ENCODE peak calls at places on chromosomes 2 and 18, in ten cellular contexts. One of them, this sample, is unnamed.
A peak's percentile ranks its signal among the peaks of the same experiment; 100 is the strongest.

GRCh38 chr2:233418761-233419625 is 64.7 kb downstream of the DGKD start:
- DNase-seq in endothelial cell: no peak
- DNase-seq in A549: peak; percentile 81
- DNase-seq in CD4-positive, alpha-beta T cell: peak; percentile 61
- DNase-seq in hippocampal formation: no peak
- DNase-seq in activated naive CD8-positive, alpha-beta T cell treated with anti-CD3 and anti-CD28 coated beads, Interleukin-2, amount 50 U/mL, for 24 hours: peak; percentile 64
- DNase-seq in WTC11: no peak
- DNase-seq in OCI-LY7: peak; percentile 85
- DNase-seq in activated CD4-positive, alpha-beta T cell treated with anti-CD3 and anti-CD28 coated beads, Interleukin-2, amount 50 U/mL, for 4 hours: peak; percentile 25
- DNase-seq in astrocyte of the spinal cord: peak; percentile 42
- DNase-seq in this sample: no peak

GRCh38 chr2:178008636-178009289 is 63.8 kb downstream of the PDE11A start:
- DNase-seq in endothelial cell: no peak
- DNase-seq in A549: peak; percentile 60
- DNase-seq in CD4-positive, alpha-beta T cell: no peak
- DNase-seq in hippocampal formation: peak; percentile 1
- DNase-seq in activated naive CD8-positive, alpha-beta T cell treated with anti-CD3 and anti-CD28 coated beads, Interleukin-2, amount 50 U/mL, for 24 hours: no peak
- DNase-seq in WTC11: no peak
- DNase-seq in OCI-LY7: no peak
- DNase-seq in activated CD4-positive, alpha-beta T cell treated with anti-CD3 and anti-CD28 coated beads, Interleukin-2, amount 50 U/mL, for 4 hours: no peak
- DNase-seq in astrocyte of the spinal cord: peak; percentile 84
- DNase-seq in this sample: peak; percentile 90

GRCh38 chr2:42957109-42958035 is 165.0 kb upstream of the HAAO start:
- DNase-seq in endothelial cell: no peak
- DNase-seq in A549: no peak
- DNase-seq in CD4-positive, alpha-beta T cell: no peak
- DNase-seq in hippocampal formation: no peak
- DNase-seq in activated naive CD8-positive, alpha-beta T cell treated with anti-CD3 and anti-CD28 coated beads, Interleukin-2, amount 50 U/mL, for 24 hours: no peak
- DNase-seq in WTC11: no peak
- DNase-seq in OCI-LY7: no peak
- DNase-seq in activated CD4-positive, alpha-beta T cell treated with anti-CD3 and anti-CD28 coated beads, Interleukin-2, amount 50 U/mL, for 4 hours: no peak
- DNase-seq in astrocyte of the spinal cord: no peak
- DNase-seq in this sample: no peak

GRCh38 chr2:88199912-88200682 is 30.0 kb downstream of the THNSL2 start:
- DNase-seq in endothelial cell: peak; percentile 61
- DNase-seq in A549: no peak
- DNase-seq in CD4-positive, alpha-beta T cell: peak; percentile 48
- DNase-seq in hippocampal formation: no peak
- DNase-seq in activated naive CD8-positive, alpha-beta T cell treated with anti-CD3 and anti-CD28 coated beads, Interleukin-2, amount 50 U/mL, for 24 hours: peak; percentile 52
- DNase-seq in WTC11: peak; percentile 67
- DNase-seq in OCI-LY7: no peak
- DNase-seq in activated CD4-positive, alpha-beta T cell treated with anti-CD3 and anti-CD28 coated beads, Interleukin-2, amount 50 U/mL, for 4 hours: peak; percentile 11
- DNase-seq in astrocyte of the spinal cord: no peak
- DNase-seq in this sample: no peak

GRCh38 chr2:200649724-200650123 is 63.9 kb downstream of the AOX1 start:
- DNase-seq in endothelial cell: no peak
- DNase-seq in A549: no peak
- DNase-seq in CD4-positive, alpha-beta T cell: no peak
- DNase-seq in hippocampal formation: no peak
- DNase-seq in activated naive CD8-positive, alpha-beta T cell treated with anti-CD3 and anti-CD28 coated beads, Interleukin-2, amount 50 U/mL, for 24 hours: no peak
- DNase-seq in WTC11: no peak
- DNase-seq in OCI-LY7: no peak
- DNase-seq in activated CD4-positive, alpha-beta T cell treated with anti-CD3 and anti-CD28 coated beads, Interleukin-2, amount 50 U/mL, for 4 hours: no peak
- DNase-seq in astrocyte of the spinal cord: no peak
- DNase-seq in this sample: no peak

GRCh38 chr18:59573962-59574361 is 123.3 kb downstream of the CCBE1 start:
- DNase-seq in endothelial cell: no peak
- DNase-seq in A549: no peak
- DNase-seq in CD4-positive, alpha-beta T cell: no peak
- DNase-seq in hippocampal formation: no peak
- DNase-seq in activated naive CD8-positive, alpha-beta T cell treated with anti-CD3 and anti-CD28 coated beads, Interleukin-2, amount 50 U/mL, for 24 hours: no peak
- DNase-seq in WTC11: no peak
- DNase-seq in OCI-LY7: no peak
- DNase-seq in activated CD4-positive, alpha-beta T cell treated with anti-CD3 and anti-CD28 coated beads, Interleukin-2, amount 50 U/mL, for 4 hours: no peak
- DNase-seq in astrocyte of the spinal cord: no peak
- DNase-seq in this sample: no peak

GRCh38 chr2:39510087-39510486 is 73.0 kb upstream of the MAP4K3 start:
- DNase-seq in endothelial cell: no peak
- DNase-seq in A549: no peak
- DNase-seq in CD4-positive, alpha-beta T cell: no peak
- DNase-seq in hippocampal formation: no peak
- DNase-seq in activated naive CD8-positive, alpha-beta T cell treated with anti-CD3 and anti-CD28 coated beads, Interleukin-2, amount 50 U/mL, for 24 hours: no peak
- DNase-seq in WTC11: no peak
- DNase-seq in OCI-LY7: no peak
- DNase-seq in activated CD4-positive, alpha-beta T cell treated with anti-CD3 and anti-CD28 coated beads, Interleukin-2, amount 50 U/mL, for 4 hours: no peak
- DNase-seq in astrocyte of the spinal cord: no peak
- DNase-seq in this sample: no peak

GRCh38 chr2:47274054-47274779 is 119.1 kb upstream of the STPG4 start:
- DNase-seq in endothelial cell: no peak
- DNase-seq in A549: peak; percentile 29
- DNase-seq in CD4-positive, alpha-beta T cell: no peak
- DNase-seq in hippocampal formation: no peak
- DNase-seq in activated naive CD8-positive, alpha-beta T cell treated with anti-CD3 and anti-CD28 coated beads, Interleukin-2, amount 50 U/mL, for 24 hours: no peak
- DNase-seq in WTC11: no peak
- DNase-seq in OCI-LY7: no peak
- DNase-seq in activated CD4-positive, alpha-beta T cell treated with anti-CD3 and anti-CD28 coated beads, Interleukin-2, amount 50 U/mL, for 4 hours: no peak
- DNase-seq in astrocyte of the spinal cord: peak; percentile 72
- DNase-seq in this sample: no peak

GRCh38 chr2:186599186-186599778 is 9.4 kb downstream of the ITGAV start:
- DNase-seq in endothelial cell: no peak
- DNase-seq in A549: peak; percentile 24
- DNase-seq in CD4-positive, alpha-beta T cell: no peak
- DNase-seq in hippocampal formation: no peak
- DNase-seq in activated naive CD8-positive, alpha-beta T cell treated with anti-CD3 and anti-CD28 coated beads, Interleukin-2, amount 50 U/mL, for 24 hours: no peak
- DNase-seq in WTC11: no peak
- DNase-seq in OCI-LY7: no peak
- DNase-seq in activated CD4-positive, alpha-beta T cell treated with anti-CD3 and anti-CD28 coated beads, Interleukin-2, amount 50 U/mL, for 4 hours: no peak
- DNase-seq in astrocyte of the spinal cord: no peak
- DNase-seq in this sample: no peak

GRCh38 chr2:199011908-199012307 is 445.8 kb downstream of the SATB2 start:
- DNase-seq in endothelial cell: no peak
- DNase-seq in A549: no peak
- DNase-seq in CD4-positive, alpha-beta T cell: no peak
- DNase-seq in hippocampal formation: no peak
- DNase-seq in activated naive CD8-positive, alpha-beta T cell treated with anti-CD3 and anti-CD28 coated beads, Interleukin-2, amount 50 U/mL, for 24 hours: no peak
- DNase-seq in WTC11: no peak
- DNase-seq in OCI-LY7: no peak
- DNase-seq in activated CD4-positive, alpha-beta T cell treated with anti-CD3 and anti-CD28 coated beads, Interleukin-2, amount 50 U/mL, for 4 hours: no peak
- DNase-seq in astrocyte of the spinal cord: no peak
- DNase-seq in this sample: no peak

GRCh38 chr2:119259296-119259860 is 35.7 kb downstream of the STEAP3 start:
- DNase-seq in endothelial cell: no peak
- DNase-seq in A549: no peak
- DNase-seq in CD4-positive, alpha-beta T cell: no peak
- DNase-seq in hippocampal formation: peak; percentile 43
- DNase-seq in activated naive CD8-positive, alpha-beta T cell treated with anti-CD3 and anti-CD28 coated beads, Interleukin-2, amount 50 U/mL, for 24 hours: no peak
- DNase-seq in WTC11: no peak
- DNase-seq in OCI-LY7: no peak
- DNase-seq in activated CD4-positive, alpha-beta T cell treated with anti-CD3 and anti-CD28 coated beads, Interleukin-2, amount 50 U/mL, for 4 hours: no peak
- DNase-seq in astrocyte of the spinal cord: no peak
- DNase-seq in this sample: no peak

GRCh38 chr18:23399067-23399466 is 54.0 kb upstream of the RIOK3 start:
- DNase-seq in endothelial cell: no peak
- DNase-seq in A549: no peak
- DNase-seq in CD4-positive, alpha-beta T cell: no peak
- DNase-seq in hippocampal formation: no peak
- DNase-seq in activated naive CD8-positive, alpha-beta T cell treated with anti-CD3 and anti-CD28 coated beads, Interleukin-2, amount 50 U/mL, for 24 hours: no peak
- DNase-seq in WTC11: no peak
- DNase-seq in OCI-LY7: no peak
- DNase-seq in activated CD4-positive, alpha-beta T cell treated with anti-CD3 and anti-CD28 coated beads, Interleukin-2, amount 50 U/mL, for 4 hours: no peak
- DNase-seq in astrocyte of the spinal cord: no peak
- DNase-seq in this sample: no peak

GRCh38 chr18:46711444-46711863 is 45.4 kb downstream of the ST8SIA5 start:
- DNase-seq in endothelial cell: no peak
- DNase-seq in A549: no peak
- DNase-seq in CD4-positive, alpha-beta T cell: no peak
- DNase-seq in hippocampal formation: no peak
- DNase-seq in activated naive CD8-positive, alpha-beta T cell treated with anti-CD3 and anti-CD28 coated beads, Interleukin-2, amount 50 U/mL, for 24 hours: no peak
- DNase-seq in WTC11: no peak
- DNase-seq in OCI-LY7: peak; percentile 85
- DNase-seq in activated CD4-positive, alpha-beta T cell treated with anti-CD3 and anti-CD28 coated beads, Interleukin-2, amount 50 U/mL, for 4 hours: no peak
- DNase-seq in astrocyte of the spinal cord: no peak
- DNase-seq in this sample: no peak

GRCh38 chr2:152627010-152627957 is 90.0 kb downstream of the PRPF40A start:
- DNase-seq in endothelial cell: no peak
- DNase-seq in A549: peak; percentile 42
- DNase-seq in CD4-positive, alpha-beta T cell: no peak
- DNase-seq in hippocampal formation: no peak
- DNase-seq in activated naive CD8-positive, alpha-beta T cell treated with anti-CD3 and anti-CD28 coated beads, Interleukin-2, amount 50 U/mL, for 24 hours: no peak
- DNase-seq in WTC11: no peak
- DNase-seq in OCI-LY7: no peak
- DNase-seq in activated CD4-positive, alpha-beta T cell treated with anti-CD3 and anti-CD28 coated beads, Interleukin-2, amount 50 U/mL, for 4 hours: no peak
- DNase-seq in astrocyte of the spinal cord: peak; percentile 55
- DNase-seq in this sample: peak; percentile 52

GRCh38 chr2:227822416-227823003 is 8.9 kb downstream of the CCL20 start:
- DNase-seq in endothelial cell: no peak
- DNase-seq in A549: no peak
- DNase-seq in CD4-positive, alpha-beta T cell: no peak
- DNase-seq in hippocampal formation: no peak
- DNase-seq in activated naive CD8-positive, alpha-beta T cell treated with anti-CD3 and anti-CD28 coated beads, Interleukin-2, amount 50 U/mL, for 24 hours: no peak
- DNase-seq in WTC11: no peak
- DNase-seq in OCI-LY7: no peak
- DNase-seq in activated CD4-positive, alpha-beta T cell treated with anti-CD3 and anti-CD28 coated beads, Interleukin-2, amount 50 U/mL, for 4 hours: no peak
- DNase-seq in astrocyte of the spinal cord: peak; percentile 74
- DNase-seq in this sample: no peak

GRCh38 chr2:24048662-24049484 is 668 bp upstream of the FKBP1B start:
- DNase-seq in endothelial cell: no peak
- DNase-seq in A549: no peak
- DNase-seq in CD4-positive, alpha-beta T cell: no peak
- DNase-seq in hippocampal formation: no peak
- DNase-seq in activated naive CD8-positive, alpha-beta T cell treated with anti-CD3 and anti-CD28 coated beads, Interleukin-2, amount 50 U/mL, for 24 hours: peak; percentile 7
- DNase-seq in WTC11: no peak
- DNase-seq in OCI-LY7: peak; percentile 54
- DNase-seq in activated CD4-positive, alpha-beta T cell treated with anti-CD3 and anti-CD28 coated beads, Interleukin-2, amount 50 U/mL, for 4 hours: no peak
- DNase-seq in astrocyte of the spinal cord: no peak
- DNase-seq in this sample: peak; percentile 40

GRCh38 chr2:239726091-239726591 is 299.0 kb downstream of the NDUFA10 start:
- DNase-seq in endothelial cell: no peak
- DNase-seq in A549: no peak
- DNase-seq in CD4-positive, alpha-beta T cell: peak; percentile 31
- DNase-seq in hippocampal formation: no peak
- DNase-seq in activated naive CD8-positive, alpha-beta T cell treated with anti-CD3 and anti-CD28 coated beads, Interleukin-2, amount 50 U/mL, for 24 hours: no peak
- DNase-seq in WTC11: no peak
- DNase-seq in OCI-LY7: no peak
- DNase-seq in activated CD4-positive, alpha-beta T cell treated with anti-CD3 and anti-CD28 coated beads, Interleukin-2, amount 50 U/mL, for 4 hours: no peak
- DNase-seq in astrocyte of the spinal cord: no peak
- DNase-seq in this sample: no peak

GRCh38 chr2:8144785-8145184 is 537.1 kb upstream of the ID2 start:
- DNase-seq in endothelial cell: no peak
- DNase-seq in A549: no peak
- DNase-seq in CD4-positive, alpha-beta T cell: no peak
- DNase-seq in hippocampal formation: no peak
- DNase-seq in activated naive CD8-positive, alpha-beta T cell treated with anti-CD3 and anti-CD28 coated beads, Interleukin-2, amount 50 U/mL, for 24 hours: no peak
- DNase-seq in WTC11: no peak
- DNase-seq in OCI-LY7: no peak
- DNase-seq in activated CD4-positive, alpha-beta T cell treated with anti-CD3 and anti-CD28 coated beads, Interleukin-2, amount 50 U/mL, for 4 hours: no peak
- DNase-seq in astrocyte of the spinal cord: peak; percentile 74
- DNase-seq in this sample: no peak

GRCh38 chr2:234564719-234565118 is 67.8 kb upstream of the ARL4C start:
- DNase-seq in endothelial cell: no peak
- DNase-seq in A549: no peak
- DNase-seq in CD4-positive, alpha-beta T cell: no peak
- DNase-seq in hippocampal formation: no peak
- DNase-seq in activated naive CD8-positive, alpha-beta T cell treated with anti-CD3 and anti-CD28 coated beads, Interleukin-2, amount 50 U/mL, for 24 hours: no peak
- DNase-seq in WTC11: no peak
- DNase-seq in OCI-LY7: no peak
- DNase-seq in activated CD4-positive, alpha-beta T cell treated with anti-CD3 and anti-CD28 coated beads, Interleukin-2, amount 50 U/mL, for 4 hours: no peak
- DNase-seq in astrocyte of the spinal cord: peak; percentile 74
- DNase-seq in this sample: no peak

GRCh38 chr2:42792583-42793313 is at the start of gene HAAO:
- DNase-seq in endothelial cell: peak; percentile 50
- DNase-seq in A549: no peak
- DNase-seq in CD4-positive, alpha-beta T cell: no peak
- DNase-seq in hippocampal formation: no peak
- DNase-seq in activated naive CD8-positive, alpha-beta T cell treated with anti-CD3 and anti-CD28 coated beads, Interleukin-2, amount 50 U/mL, for 24 hours: peak; percentile 20
- DNase-seq in WTC11: peak; percentile 67
- DNase-seq in OCI-LY7: no peak
- DNase-seq in activated CD4-positive, alpha-beta T cell treated with anti-CD3 and anti-CD28 coated beads, Interleukin-2, amount 50 U/mL, for 4 hours: no peak
- DNase-seq in astrocyte of the spinal cord: no peak
- DNase-seq in this sample: no peak

GRCh38 chr18:58473071-58473470 is 155.8 kb downstream of the ALPK2 start:
- DNase-seq in endothelial cell: no peak
- DNase-seq in A549: no peak
- DNase-seq in CD4-positive, alpha-beta T cell: no peak
- DNase-seq in hippocampal formation: no peak
- DNase-seq in activated naive CD8-positive, alpha-beta T cell treated with anti-CD3 and anti-CD28 coated beads, Interleukin-2, amount 50 U/mL, for 24 hours: no peak
- DNase-seq in WTC11: no peak
- DNase-seq in OCI-LY7: no peak
- DNase-seq in activated CD4-positive, alpha-beta T cell treated with anti-CD3 and anti-CD28 coated beads, Interleukin-2, amount 50 U/mL, for 4 hours: no peak
- DNase-seq in astrocyte of the spinal cord: no peak
- DNase-seq in this sample: no peak

This sample was measured in cerebellar cortex.